ENCODE peak calls at places on chromosomes 2 and 18, in eight cellular contexts. L is A549, B is prostate gland, Y is sigmoid colon, F is right lobe of liver, M is IMR-90, Q is transverse colon, O is testis. U is an unnamed sample.

GRCh38 chr2:128642801-128643200 is 324.1 kb upstream of the HS6ST1 start:
- DNase-seq in Q (no peak), M (no peak), Y (peak), L (no peak), B (no peak), F (no peak), O (peak), U (no peak)

GRCh38 chr2:101710690-101711318 is 13.3 kb downstream of the MAP4K4 start:
- DNase-seq in Y (no peak), O (no peak), B (no peak), M (peak), F (no peak), Q (no peak), L (no peak), U (no peak)

GRCh38 chr2:1088192-1088860 is 137.7 kb downstream of the SNTG2 start:
- DNase-seq in M (peak), F (no peak), Q (no peak), O (no peak), B (no peak), Y (no peak), L (no peak), U (no peak)

GRCh38 chr2:144456680-144457079 is 63.2 kb downstream of the ZEB2 start:
- DNase-seq in B (no peak), Y (no peak), Q (no peak), M (peak), F (no peak), O (peak), L (peak), U (peak)

GRCh38 chr2:144510206-144510991 is 9.5 kb downstream of the ZEB2 start:
- DNase-seq in L (no peak), Y (no peak), F (no peak), B (no peak), O (no peak), M (peak), Q (no peak), U (no peak)

GRCh38 chr2:160908157-160908556 is 252.1 kb upstream of the TANK start:
- DNase-seq in F (no peak), M (no peak), Q (no peak), Y (no peak), L (no peak), B (no peak), O (no peak), U (no peak)

GRCh38 chr2:219638217-219638947 is 11.0 kb downstream of the SLC4A3 start:
- DNase-seq in B (no peak), F (no peak), M (no peak), L (no peak), Q (no peak), O (no peak), Y (peak), U (peak)

GRCh38 chr2:177763532-177764265 is 308.9 kb downstream of the PDE11A start:
- DNase-seq in M (peak), L (peak), B (peak), O (peak), F (peak), Q (peak), Y (peak), U (peak)

GRCh38 chr2:56185582-56186046 is 1.8 kb downstream of the CCDC85A start:
- DNase-seq in B (peak), O (peak), L (peak), Q (no peak), M (no peak), Y (no peak), F (peak), U (peak)

GRCh38 chr2:109719871-109720270 is 74.2 kb upstream of the RGPD5 start:
- DNase-seq in L (no peak), M (no peak), Q (no peak), B (peak), O (no peak), Y (no peak), F (no peak), U (no peak)

GRCh38 chr18:63160172-63160995 is 159.2 kb downstream of the BCL2 start:
- DNase-seq in M (no peak), F (no peak), Y (no peak), Q (no peak), O (no peak), B (no peak), L (no peak), U (no peak)

GRCh38 chr18:23580677-23581367 is 5.5 kb downstream of the NPC1 start:
- DNase-seq in O (no peak), F (no peak), Q (peak), L (no peak), M (peak), Y (no peak), B (no peak), U (peak)

GRCh38 chr2:206996556-206997065 is 57.3 kb downstream of the CPO start:
- DNase-seq in F (no peak), Q (no peak), O (no peak), M (no peak), L (no peak), Y (no peak), B (no peak), U (no peak)

GRCh38 chr2:173109253-173110188 is 33.9 kb downstream of the MAP3K20 start:
- DNase-seq in Q (no peak), F (no peak), O (no peak), B (no peak), L (no peak), M (peak), Y (no peak), U (no peak)

GRCh38 chr2:20469595-20469994 is 22.7 kb downstream of the RHOB start:
- DNase-seq in O (no peak), M (no peak), F (no peak), B (no peak), Y (peak), Q (no peak), L (no peak), U (no peak)

GRCh38 chr2:201786471-201786870 is 5.7 kb upstream of the ALS2 start:
- DNase-seq in B (no peak), M (peak), F (no peak), Y (no peak), Q (no peak), O (no peak), L (no peak), U (no peak)

GRCh38 chr2:152560163-152560562 is 157.1 kb downstream of the PRPF40A start:
- DNase-seq in F (no peak), Q (no peak), M (peak), Y (no peak), L (no peak), B (no peak), O (no peak), U (no peak)

GRCh38 chr2:134189009-134189717 is 64.7 kb upstream of the MGAT5 start:
- DNase-seq in F (peak), B (no peak), L (peak), M (peak), Q (peak), O (no peak), Y (no peak), U (no peak)

GRCh38 chr2:45993476-45993991 is 303.7 kb upstream of the EPAS1 start:
- DNase-seq in F (peak), O (peak), Q (peak), M (peak), L (peak), Y (peak), B (peak), U (peak)

GRCh38 chr18:489244-490023 is 11.1 kb downstream of the COLEC12 start:
- DNase-seq in B (no peak), Y (no peak), M (peak), O (no peak), L (no peak), Q (no peak), F (no peak), U (no peak)

GRCh38 chr2:195520671-195521155 is 136.3 kb upstream of the SLC39A10 start:
- DNase-seq in B (no peak), F (no peak), M (peak), Y (no peak), Q (no peak), L (peak), O (no peak), U (peak)

GRCh38 chr2:241879326-241879725 is 9.8 kb downstream of the RTP5 start:
- DNase-seq in F (no peak), M (no peak), Y (no peak), L (no peak), B (no peak), Q (no peak), O (no peak), U (no peak)

GRCh38 chr18:4599312-4599711 is 144.2 kb upstream of the DLGAP1 start:
- DNase-seq in O (no peak), L (no peak), F (no peak), Q (no peak), B (no peak), M (no peak), Y (no peak), U (no peak)

GRCh38 chr2:9844581-9844980 is 1.3 kb downstream of the TAF1B start:
- DNase-seq in O (no peak), F (no peak), Y (no peak), M (peak), L (no peak), B (no peak), Q (no peak), U (no peak)

GRCh38 chr2:96872591-96873349 is 2.9 kb upstream of the SEMA4C start:
- DNase-seq in Q (no peak), M (peak), Y (no peak), L (no peak), O (no peak), B (no peak), F (no peak), U (no peak)

GRCh38 chr2:148906136-148906535 is 31.1 kb downstream of the KIF5C start:
- DNase-seq in Y (no peak), O (no peak), F (no peak), Q (no peak), M (no peak), L (no peak), B (no peak), U (no peak)

GRCh38 chr2:145108959-145109710 is 589.2 kb upstream of the ZEB2 start:
- DNase-seq in M (no peak), O (no peak), Y (no peak), L (no peak), Q (no peak), B (no peak), F (no peak), U (no peak)

GRCh38 chr2:187075106-187076070 is 226.4 kb upstream of the ZSWIM2 start:
- DNase-seq in M (no peak), F (no peak), B (no peak), L (no peak), Y (no peak), Q (peak), O (no peak), U (no peak)

GRCh38 chr18:57586243-57587049 is at the start of gene FECH:
- DNase-seq in B (peak), Y (peak), Q (peak), F (peak), L (peak), O (peak), M (peak), U (peak)

GRCh38 chr2:30979822-30980245 is 158.4 kb downstream of the GALNT14 start:
- DNase-seq in B (peak), Y (peak), O (peak), M (peak), F (no peak), Q (no peak), L (peak), U (peak)

GRCh38 chr2:99998981-99999380 is 143.4 kb downstream of the AFF3 start:
- DNase-seq in O (no peak), M (no peak), Q (no peak), L (no peak), Y (no peak), B (peak), F (no peak), U (no peak)

GRCh38 chr2:27135471-27135955 is 1.1 kb upstream of the PREB start:
- DNase-seq in F (no peak), O (no peak), Y (no peak), B (no peak), M (no peak), Q (no peak), L (no peak), U (no peak)

GRCh38 chr2:67516899-67517530 is 119.9 kb downstream of the ETAA1 start:
- DNase-seq in B (peak), M (peak), O (no peak), F (no peak), Y (no peak), Q (no peak), L (no peak), U (no peak)

GRCh38 chr2:98457045-98457696 is 12.5 kb downstream of the INPP4A start:
- DNase-seq in F (no peak), O (no peak), Y (no peak), Q (no peak), M (peak), L (peak), B (no peak), U (peak)

GRCh38 chr2:37000273-37000780 is 34.0 kb upstream of the STRN start:
- DNase-seq in Y (no peak), M (peak), O (no peak), Q (no peak), L (no peak), B (no peak), F (no peak), U (no peak)

GRCh38 chr18:7116001-7116831 is 1.4 kb downstream of the LAMA1 start:
- DNase-seq in O (peak), Y (no peak), L (no peak), Q (no peak), M (peak), F (no peak), B (no peak), U (no peak)

GRCh38 chr2:111138834-111139233 is 18.1 kb downstream of the BCL2L11 start:
- DNase-seq in O (no peak), M (no peak), B (no peak), Y (no peak), Q (no peak), F (no peak), L (no peak), U (no peak)

GRCh38 chr2:26578581-26578980 is 62.6 kb downstream of the CIB4 start:
- DNase-seq in L (no peak), Q (no peak), O (no peak), B (no peak), Y (peak), M (no peak), F (peak), U (no peak)

DNA sequence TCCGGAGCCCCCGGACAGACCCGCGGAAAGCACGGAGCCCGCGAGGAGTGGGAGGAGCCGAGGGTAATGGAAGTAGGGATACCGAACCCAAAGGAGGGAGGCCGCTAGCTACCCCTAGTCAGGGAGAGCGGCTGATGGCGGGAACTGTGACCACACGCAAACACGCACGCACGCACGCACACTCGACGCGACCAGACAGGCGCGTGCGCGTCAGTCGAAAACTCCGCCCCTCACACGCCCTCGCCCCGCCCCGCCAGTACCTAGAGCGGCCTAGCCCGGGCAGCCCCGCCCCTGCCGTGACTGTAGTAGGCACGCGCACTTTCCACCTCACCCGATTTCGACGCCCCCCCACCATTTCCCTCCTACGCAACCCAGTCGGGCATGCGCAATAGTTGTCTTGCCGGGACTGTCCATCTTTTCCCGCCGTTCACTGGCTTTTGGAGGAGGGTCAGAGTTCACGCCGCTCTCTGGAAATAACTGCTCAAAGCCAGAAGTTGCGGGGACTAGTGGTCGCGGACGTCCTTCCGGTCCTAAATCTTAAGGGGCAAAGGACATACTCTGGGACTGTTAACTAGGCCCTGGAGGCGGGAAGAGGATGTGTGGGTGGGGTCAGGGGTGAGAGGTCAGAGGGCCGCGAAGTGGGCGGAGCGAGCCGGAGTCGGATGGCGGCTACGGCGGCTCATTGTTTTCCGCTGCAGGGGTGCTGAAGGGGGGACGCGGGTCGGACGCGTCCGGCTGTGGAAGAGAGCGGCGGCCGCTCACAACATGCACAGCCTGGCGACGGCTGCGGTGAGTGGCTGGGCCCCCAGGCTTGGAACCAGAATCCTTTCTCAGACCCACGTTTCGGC is at the start of the genes CNOT9 and USP37:
- DNase-seq in Q (peak), O (peak), Y (peak), F (peak), B (peak), L (peak), M (peak), U (peak)
- TF ChIP-seq POLR2A in Q (peak), O (peak), Y (peak), F (peak), B (peak), L (peak), M (peak), U (peak)

GRCh38 chr2:197453123-197453913 is at the start of gene COQ10B:
- DNase-seq in Q (peak), L (peak), B (peak), M (peak), F (peak), O (peak), Y (peak), U (peak)

GRCh38 chr2:197450485-197450884 is 2.9 kb upstream of the COQ10B start:
- DNase-seq in O (no peak), Y (no peak), F (no peak), M (no peak), L (no peak), B (no peak), Q (no peak), U (no peak)

GRCh38 chr2:197454923-197455322 is 1.6 kb downstream of the COQ10B start:
- DNase-seq in L (no peak), Y (no peak), B (no peak), Q (no peak), O (no peak), M (no peak), F (no peak), U (no peak)

GRCh38 chr2:197453914-197454398 is 604 bp downstream of the COQ10B start:
- DNase-seq in B (peak), L (peak), O (peak), M (peak), Q (peak), Y (peak), F (peak), U (peak)

GRCh38 chr2:197452754-197453122 is 614 bp upstream of the COQ10B start:
- DNase-seq in O (no peak), B (no peak), M (no peak), F (no peak), Q (no peak), Y (no peak), L (no peak), U (no peak)
- TF ChIP-seq POLR2A in O (no peak), B (no peak), M (no peak), F (no peak), Q (no peak), Y (no peak), L (peak), U (peak)

DNA sequence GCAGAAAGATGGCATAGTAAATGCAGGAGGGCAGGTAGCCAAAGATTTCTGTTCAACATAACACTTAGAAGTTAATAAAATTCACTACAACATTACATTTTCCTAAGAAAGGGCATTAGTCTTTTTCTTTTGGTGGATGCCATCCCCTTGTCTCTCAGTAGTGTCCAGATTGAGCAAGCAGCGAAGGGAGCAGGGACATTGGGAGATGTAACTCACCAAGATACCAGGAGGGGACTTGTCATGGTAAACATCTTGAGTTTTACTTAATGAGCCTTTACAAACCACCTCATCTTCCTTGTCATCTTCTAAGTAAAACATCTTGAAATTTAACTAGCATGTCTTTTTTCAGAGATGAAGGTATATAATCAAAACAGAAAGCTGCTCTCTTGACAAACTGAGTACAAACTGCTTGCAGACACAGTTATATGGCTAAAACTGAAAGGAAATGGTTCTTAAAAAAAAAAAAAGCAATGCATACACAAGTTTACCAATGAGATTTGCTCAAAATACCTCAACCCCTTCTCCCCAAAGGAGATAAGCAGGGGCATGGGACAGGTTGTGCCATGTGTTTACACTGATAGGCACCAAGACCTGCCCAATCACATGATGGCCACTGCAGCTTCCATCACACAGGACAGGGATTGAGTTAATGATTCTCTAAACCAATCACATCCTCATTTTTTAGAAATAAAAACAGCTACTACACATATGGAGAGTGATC is 30.3 kb downstream of the LPIN2 start:
- DNase-seq in M (no peak), Q (peak), O (no peak), F (peak), Y (no peak), L (no peak), B (no peak), U (no peak)
- TF ChIP-seq POLR2A in M (no peak), Q (peak), O (no peak), F (peak), Y (no peak), L (no peak), B (no peak), U (no peak)

DNA sequence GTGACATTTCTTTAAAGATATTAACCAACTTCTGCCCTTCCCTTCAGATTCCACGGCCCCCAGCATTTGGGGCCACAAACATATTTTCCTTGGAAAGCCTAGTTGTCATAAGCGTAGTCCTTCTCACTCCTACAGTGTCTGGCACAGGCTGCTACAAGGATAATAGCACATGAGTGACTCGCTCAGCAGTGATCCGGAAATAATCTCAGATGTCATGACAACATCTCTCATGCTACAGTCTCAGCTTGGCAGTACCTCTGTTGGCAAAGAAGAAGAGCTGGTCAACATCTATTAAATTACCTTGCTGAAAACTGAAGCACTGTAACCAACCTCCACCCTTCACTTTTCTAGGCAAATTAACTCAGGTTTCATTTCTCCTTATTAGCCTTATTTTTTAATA is 351.7 kb downstream of the RAD51AP2 start:
- DNase-seq in F (no peak), Y (no peak), Q (no peak), M (peak), B (peak), O (no peak), L (no peak), U (no peak)
- TF ChIP-seq POLR2A in F (no peak), Y (no peak), Q (no peak), M (no peak), B (no peak), O (no peak), L (no peak), U (no peak)